ENCODE peak calls at places on chromosomes 11 and 22, in five cellular contexts. Q, T, S, K and I are unnamed samples.

GRCh38 chr22:35838849-35839646 is 121.4 kb downstream of the APOL5 start:
- DNase-seq in K (no peak), T (peak; percentile 76), Q (no peak), S (peak; percentile 44), I (no peak)

GRCh38 chr22:20552450-20552894 is 45.1 kb downstream of the MED15 start:
- DNase-seq in K (no peak), S (peak; percentile 86), T (no peak), Q (no peak), I (no peak)

GRCh38 chr11:21602734-21603133 is 590.2 kb upstream of the ANO5 start:
- DNase-seq in T (no peak), Q (no peak), S (no peak), K (no peak), I (no peak)

GRCh38 chr22:38872831-38873248 is 824 bp upstream of the CBX6 start:
- DNase-seq in T (peak; percentile 8), K (no peak), S (peak; percentile 51), Q (peak; percentile 38), I (no peak)

GRCh38 chr22:49968313-49968830 is 7.8 kb downstream of the PIM3 start:
- DNase-seq in K (no peak), S (no peak), Q (no peak), T (no peak), I (no peak)

GRCh38 chr11:71298016-71298550 is 45.7 kb upstream of the SHANK2 start:
- DNase-seq in Q (no peak), S (no peak), K (no peak), T (no peak), I (no peak)

GRCh38 chr22:28019881-28020861 is 101.1 kb upstream of the PITPNB start:
- DNase-seq in K (no peak), Q (peak; percentile 50), T (peak; percentile 52), S (peak; percentile 82), I (peak; percentile 65)

GRCh38 chr22:26998134-26998533 is 340.7 kb downstream of the MIAT start:
- DNase-seq in K (no peak), S (peak; percentile 52), T (no peak), Q (no peak), I (no peak)

GRCh38 chr11:112734207-112734606 is 227.0 kb upstream of the NCAM1 start:
- DNase-seq in K (no peak), S (peak; percentile 63), Q (no peak), T (no peak), I (peak; percentile 16)

GRCh38 chr11:19980957-19981669 is 179.2 kb downstream of the DBX1 start:
- DNase-seq in S (peak; percentile 74), T (peak; percentile 43), K (no peak), Q (no peak), I (no peak)

GRCh38 chr11:1341928-1342524 is 32.6 kb upstream of the TOLLIP start:
- DNase-seq in S (peak; percentile 8), K (no peak), T (peak; percentile 8), Q (no peak), I (peak; percentile 69)

GRCh38 chr11:110750100-110750499 is 37.9 kb upstream of the ARHGAP20 start:
- DNase-seq in K (no peak), T (no peak), Q (no peak), S (no peak), I (no peak)